ENCODE peak calls at places on chromosome 17, in five cellular contexts. U is vagina, I is tibial nerve, P is PC-9, J is lower lobe of right lung. X is an unnamed sample.

GRCh38 chr17:4968916-4969550 is 1.4 kb upstream of the SPAG7 start:
- DNase-seq in U (no peak), I (no peak), P (peak; percentile 86), J (no peak), X (no peak)

GRCh38 chr17:17416400-17417360 is 60.1 kb upstream of the MED9 start:
- DNase-seq in U (no peak), I (no peak), P (peak; percentile 39), J (peak; percentile 60), X (no peak)

GRCh38 chr17:65060855-65061254 is 4.3 kb upstream of the GNA13 start:
- DNase-seq in U (no peak), I (no peak), P (no peak), J (no peak), X (no peak)

GRCh38 chr17:13014801-13015200 is 3.0 kb downstream of the ELAC2 start:
- DNase-seq in U (no peak), I (no peak), P (no peak), J (no peak), X (no peak)

GRCh38 chr17:79557724-79558572 is 52.9 kb downstream of the RBFOX3 start:
- DNase-seq in U (no peak), I (no peak), P (no peak), J (peak; percentile 23), X (no peak)

GRCh38 chr17:76670020-76670707 is 26.6 kb upstream of the ST6GALNAC1 start:
- DNase-seq in U (no peak), I (no peak), P (no peak), J (no peak), X (no peak)

GRCh38 chr17:67359960-67360817 is 6.2 kb downstream of the PSMD12 start:
- DNase-seq in U (no peak), I (no peak), P (no peak), J (no peak), X (peak; percentile 20)

GRCh38 chr17:57916925-57917858 is 38.0 kb downstream of the CUEDC1 start:
- DNase-seq in U (no peak), I (no peak), P (no peak), J (peak; percentile 71), X (no peak)

GRCh38 chr17:20196314-20196713 is 187.2 kb downstream of the SPECC1 start:
- DNase-seq in U (no peak), I (no peak), P (no peak), J (no peak), X (no peak)

GRCh38 chr17:52134641-52135040 is 23.9 kb downstream of the CA10 start:
- DNase-seq in U (no peak), I (no peak), P (no peak), J (no peak), X (no peak)

GRCh38 chr17:3929764-3930163 is 13.5 kb upstream of the P2RX1 start:
- DNase-seq in U (no peak), I (no peak), P (no peak), J (no peak), X (no peak)

GRCh38 chr17:4195306-4195705 is 52.3 kb downstream of the CYB5D2 start:
- DNase-seq in U (no peak), I (no peak), P (no peak), J (no peak), X (no peak)

GRCh38 chr17:19017804-19018599 is 13.4 kb upstream of the FAM83G start:
- DNase-seq in U (no peak), I (no peak), P (no peak), J (peak; percentile 35), X (no peak)

GRCh38 chr17:79065105-79065670 is 9.4 kb upstream of the ENGASE start:
- DNase-seq in U (no peak), I (no peak), P (no peak), J (no peak), X (peak; percentile 46)

GRCh38 chr17:18031955-18032354 is 7.0 kb downstream of the ATPAF2 start:
- DNase-seq in U (no peak), I (no peak), P (no peak), J (no peak), X (no peak)

GRCh38 chr17:36602030-36602737 is 801 bp downstream of the MRM1 start:
- DNase-seq in U (no peak), I (no peak), P (no peak), J (peak; percentile 46), X (no peak)

GRCh38 chr17:64775701-64776570 is 113.8 kb upstream of the SMURF2 start:
- DNase-seq in U (no peak), I (no peak), P (no peak), J (no peak), X (no peak)

GRCh38 chr17:77734371-77735050 is 224.0 kb upstream of the TNRC6C start:
- DNase-seq in U (peak; percentile 89), I (peak; percentile 86), P (no peak), J (peak; percentile 70), X (no peak)

GRCh38 chr17:13931752-13932477 is 137.4 kb upstream of the COX10 start:
- DNase-seq in U (peak; percentile 92), I (peak; percentile 33), P (no peak), J (peak; percentile 86), X (no peak)

DNA sequence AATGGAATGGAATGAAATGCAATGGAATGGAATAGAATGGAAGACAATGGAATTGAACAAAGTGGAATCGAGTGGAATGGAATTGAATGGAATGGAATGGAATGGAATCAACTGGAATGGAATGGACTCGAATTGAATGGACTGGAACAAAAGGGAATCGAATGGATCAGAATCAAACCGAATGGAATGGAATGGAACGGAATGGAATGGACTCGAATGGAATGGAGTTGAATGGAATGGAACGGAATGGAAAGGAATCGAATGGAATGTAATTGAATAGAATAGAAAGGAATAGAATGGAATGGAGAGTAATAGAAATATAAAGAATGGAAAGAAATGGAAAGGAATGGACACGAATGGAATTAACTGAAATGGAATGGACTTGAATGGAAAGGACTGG is 475.2 kb upstream of the WSB1 start:
- DNase-seq in U (no peak), I (no peak), P (no peak), J (no peak), X (no peak)
- H3K9me3 ChIP-seq in U (no peaks in the 10 kb centered on the region), I (no peaks in the 10 kb centered on the region), P (peaks cover 32% of the 10 kb centered on the region), J (peaks cover 87% of the 10 kb centered on the region), X (peaks cover 36% of the 10 kb centered on the region)

DNA sequence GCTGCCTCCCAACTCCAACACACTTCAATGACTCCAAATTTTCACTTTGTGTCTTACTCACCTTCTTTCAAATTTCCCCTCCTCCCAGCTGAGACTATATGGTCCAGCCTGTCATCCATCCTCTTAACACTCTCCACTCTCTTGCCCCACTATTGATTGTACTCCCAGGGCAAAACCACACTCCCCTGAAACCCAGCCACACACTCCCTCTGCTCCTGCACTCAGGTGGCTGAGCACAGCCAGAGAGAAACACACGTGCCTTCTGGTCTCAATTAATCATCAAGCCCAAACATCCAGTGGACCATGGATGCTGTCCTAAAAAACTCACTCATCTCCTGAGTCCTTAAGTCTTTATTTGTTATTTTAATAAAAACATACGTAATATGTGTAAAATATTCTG is 1026.4 kb downstream of the KCNJ18 start:
- DNase-seq in U (peak; percentile 77), I (no peak), P (no peak), J (no peak), X (no peak)
- H3K9me3 ChIP-seq in U (no peaks in the 10 kb centered on the region), I (no peaks in the 10 kb centered on the region), P (no peaks in the 10 kb centered on the region), J (peaks cover 20% of the 10 kb centered on the region), X (no peaks in the 10 kb centered on the region)

GRCh38 chr17:21677126-21677910 is 15.0 kb upstream of the KCNJ18 start:
- DNase-seq in U (no peak), I (no peak), P (no peak), J (no peak), X (no peak)

GRCh38 chr17:21674242-21674731 is 18.0 kb upstream of the KCNJ18 start:
- DNase-seq in U (peak; percentile 86), I (no peak), P (no peak), J (no peak), X (no peak)

GRCh38 chr17:21677911-21678310 is 14.4 kb upstream of the KCNJ18 start:
- DNase-seq in U (no peak), I (no peak), P (no peak), J (no peak), X (no peak)

GRCh38 chr17:21678451-21679081 is 13.8 kb upstream of the KCNJ18 start:
- DNase-seq in U (no peak), I (no peak), P (no peak), J (no peak), X (no peak)

GRCh38 chr17:21676281-21677111 is 15.8 kb upstream of the KCNJ18 start:
- DNase-seq in U (no peak), I (no peak), P (no peak), J (no peak), X (no peak)
- H3K9me3 ChIP-seq in U (no peaks in the 10 kb centered on the region), I (no peaks in the 10 kb centered on the region), P (no peaks in the 10 kb centered on the region), J (no peaks in the 10 kb centered on the region), X (no peaks in the 10 kb centered on the region)

GRCh38 chr17:74543891-74544760 is 1.8 kb downstream of the CD300C start:
- DNase-seq in U (no peak), I (no peak), P (no peak), J (peak; percentile 20), X (no peak)

GRCh38 chr17:74542727-74543383 is 3.1 kb downstream of the CD300C start:
- DNase-seq in U (no peak), I (no peak), P (no peak), J (peak; percentile 39), X (no peak)

GRCh38 chr17:74544991-74545441 is 899 bp downstream of the CD300C start:
- DNase-seq in U (no peak), I (no peak), P (no peak), J (peak; percentile 30), X (no peak)

GRCh38 chr17:74542166-74542565 is 3.7 kb downstream of the CD300C start:
- DNase-seq in U (no peak), I (no peak), P (no peak), J (peak; percentile 14), X (no peak)

DNA sequence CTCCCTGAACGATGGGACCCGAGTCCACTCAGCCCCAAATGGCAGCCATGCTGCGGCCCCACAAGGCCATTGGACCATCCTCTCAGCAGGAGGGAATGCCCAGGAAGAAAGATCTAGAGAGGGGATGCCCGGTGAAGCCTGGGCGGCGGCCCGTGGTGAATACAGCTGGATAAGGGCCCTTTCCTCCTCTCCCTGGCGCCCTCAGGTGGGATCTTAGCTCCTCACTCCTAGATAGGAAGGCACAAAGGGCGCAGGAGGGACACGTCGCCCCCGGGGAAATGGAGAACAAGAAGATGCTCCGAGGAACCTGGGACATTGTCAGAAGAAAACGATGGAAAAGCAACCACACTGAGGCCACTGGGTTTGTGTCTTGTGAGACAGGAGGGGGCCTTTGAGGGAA is 2.5 kb downstream of the CD300C start:
- DNase-seq in U (no peak), I (no peak), P (no peak), J (peak; percentile 30), X (no peak)
- H3K9me3 ChIP-seq in U (no peaks in the 10 kb centered on the region), I (no peaks in the 10 kb centered on the region), P (no peaks in the 10 kb centered on the region), J (no peaks in the 10 kb centered on the region), X (no peaks in the 10 kb centered on the region)

X was measured in T-helper 17 cell.